ENCODE peak calls at places on chromosomes 7 and 10, in eight cellular contexts. One of them, this sample, is unnamed.

GRCh38 chr7:100676501-100677306 is 3.2 kb downstream of the GNB2 start:
- DNase-seq in M059J: no peak
- DNase-seq in HFF-Myc: no peak
- DNase-seq in GM19239: peak; percentile 4
- DNase-seq in fibroblast of gingiva: no peak
- DNase-seq in stimulated activated CD8-positive, alpha-beta memory T cell treated with anti-CD3 and anti-CD28 coated beads, Interleukin-15, amount 100 ng/mL, for 1 hour: no peak
- DNase-seq in HEK293T: no peak
- DNase-seq in SJCRH30: no peak
- DNase-seq in this sample: no peak

GRCh38 chr7:22447759-22448158 is 52.2 kb downstream of the STEAP1B start:
- DNase-seq in M059J: no peak
- DNase-seq in HFF-Myc: no peak
- DNase-seq in GM19239: peak; percentile 21
- DNase-seq in fibroblast of gingiva: no peak
- DNase-seq in stimulated activated CD8-positive, alpha-beta memory T cell treated with anti-CD3 and anti-CD28 coated beads, Interleukin-15, amount 100 ng/mL, for 1 hour: no peak
- DNase-seq in HEK293T: no peak
- DNase-seq in SJCRH30: no peak
- DNase-seq in this sample: no peak

GRCh38 chr10:52525761-52526160 is 211.7 kb downstream of the DKK1 start:
- DNase-seq in M059J: peak; percentile 37
- DNase-seq in HFF-Myc: no peak
- DNase-seq in GM19239: no peak
- DNase-seq in fibroblast of gingiva: peak; percentile 65
- DNase-seq in stimulated activated CD8-positive, alpha-beta memory T cell treated with anti-CD3 and anti-CD28 coated beads, Interleukin-15, amount 100 ng/mL, for 1 hour: no peak
- DNase-seq in HEK293T: no peak
- DNase-seq in SJCRH30: no peak
- DNase-seq in this sample: peak; percentile 75

GRCh38 chr10:118572286-118573041 is 23.0 kb downstream of the PRLHR start:
- DNase-seq in M059J: no peak
- DNase-seq in HFF-Myc: no peak
- DNase-seq in GM19239: no peak
- DNase-seq in fibroblast of gingiva: no peak
- DNase-seq in stimulated activated CD8-positive, alpha-beta memory T cell treated with anti-CD3 and anti-CD28 coated beads, Interleukin-15, amount 100 ng/mL, for 1 hour: no peak
- DNase-seq in HEK293T: no peak
- DNase-seq in SJCRH30: no peak
- DNase-seq in this sample: no peak

GRCh38 chr10:47380341-47381215 is 3.5 kb downstream of the ZNF488 start:
- DNase-seq in M059J: no peak
- DNase-seq in HFF-Myc: no peak
- DNase-seq in GM19239: no peak
- DNase-seq in fibroblast of gingiva: no peak
- DNase-seq in stimulated activated CD8-positive, alpha-beta memory T cell treated with anti-CD3 and anti-CD28 coated beads, Interleukin-15, amount 100 ng/mL, for 1 hour: no peak
- DNase-seq in HEK293T: no peak
- DNase-seq in SJCRH30: no peak
- DNase-seq in this sample: no peak

GRCh38 chr7:3979956-3980643 is 679.0 kb downstream of the SDK1 start:
- DNase-seq in M059J: no peak
- DNase-seq in HFF-Myc: no peak
- DNase-seq in GM19239: no peak
- DNase-seq in fibroblast of gingiva: no peak
- DNase-seq in stimulated activated CD8-positive, alpha-beta memory T cell treated with anti-CD3 and anti-CD28 coated beads, Interleukin-15, amount 100 ng/mL, for 1 hour: no peak
- DNase-seq in HEK293T: no peak
- DNase-seq in SJCRH30: no peak
- DNase-seq in this sample: peak; percentile 7

GRCh38 chr10:69468771-69469129 is 17.5 kb downstream of the TSPAN15 start:
- DNase-seq in M059J: peak; percentile 58
- DNase-seq in HFF-Myc: no peak
- DNase-seq in GM19239: no peak
- DNase-seq in fibroblast of gingiva: no peak
- DNase-seq in stimulated activated CD8-positive, alpha-beta memory T cell treated with anti-CD3 and anti-CD28 coated beads, Interleukin-15, amount 100 ng/mL, for 1 hour: no peak
- DNase-seq in HEK293T: no peak
- DNase-seq in SJCRH30: peak; percentile 31
- DNase-seq in this sample: no peak

GRCh38 chr10:17212802-17213204 is 11.3 kb upstream of the TRDMT1 start:
- DNase-seq in M059J: peak; percentile 32
- DNase-seq in HFF-Myc: no peak
- DNase-seq in GM19239: no peak
- DNase-seq in fibroblast of gingiva: no peak
- DNase-seq in stimulated activated CD8-positive, alpha-beta memory T cell treated with anti-CD3 and anti-CD28 coated beads, Interleukin-15, amount 100 ng/mL, for 1 hour: no peak
- DNase-seq in HEK293T: no peak
- DNase-seq in SJCRH30: no peak
- DNase-seq in this sample: no peak

GRCh38 chr7:14579971-14580370 is 322.6 kb downstream of the DGKB start:
- DNase-seq in M059J: no peak
- DNase-seq in HFF-Myc: no peak
- DNase-seq in GM19239: no peak
- DNase-seq in fibroblast of gingiva: no peak
- DNase-seq in stimulated activated CD8-positive, alpha-beta memory T cell treated with anti-CD3 and anti-CD28 coated beads, Interleukin-15, amount 100 ng/mL, for 1 hour: no peak
- DNase-seq in HEK293T: no peak
- DNase-seq in SJCRH30: no peak
- DNase-seq in this sample: no peak

GRCh38 chr7:126790763-126791162 is 462.0 kb downstream of the GRM8 start:
- DNase-seq in M059J: no peak
- DNase-seq in HFF-Myc: no peak
- DNase-seq in GM19239: no peak
- DNase-seq in fibroblast of gingiva: no peak
- DNase-seq in stimulated activated CD8-positive, alpha-beta memory T cell treated with anti-CD3 and anti-CD28 coated beads, Interleukin-15, amount 100 ng/mL, for 1 hour: no peak
- DNase-seq in HEK293T: no peak
- DNase-seq in SJCRH30: no peak
- DNase-seq in this sample: peak; percentile 42

GRCh38 chr10:132616170-132616994 is 78.8 kb downstream of the INPP5A start:
- DNase-seq in M059J: no peak
- DNase-seq in HFF-Myc: no peak
- DNase-seq in GM19239: no peak
- DNase-seq in fibroblast of gingiva: no peak
- DNase-seq in stimulated activated CD8-positive, alpha-beta memory T cell treated with anti-CD3 and anti-CD28 coated beads, Interleukin-15, amount 100 ng/mL, for 1 hour: no peak
- DNase-seq in HEK293T: no peak
- DNase-seq in SJCRH30: no peak
- DNase-seq in this sample: no peak

GRCh38 chr7:94507462-94507861 is 2.1 kb upstream of the CASD1 start:
- DNase-seq in M059J: no peak
- DNase-seq in HFF-Myc: no peak
- DNase-seq in GM19239: no peak
- DNase-seq in fibroblast of gingiva: no peak
- DNase-seq in stimulated activated CD8-positive, alpha-beta memory T cell treated with anti-CD3 and anti-CD28 coated beads, Interleukin-15, amount 100 ng/mL, for 1 hour: no peak
- DNase-seq in HEK293T: no peak
- DNase-seq in SJCRH30: no peak
- DNase-seq in this sample: no peak

GRCh38 chr10:100008708-100009282 is 952 bp downstream of the DNMBP start:
- DNase-seq in M059J: peak; percentile 30
- DNase-seq in HFF-Myc: no peak
- DNase-seq in GM19239: no peak
- DNase-seq in fibroblast of gingiva: no peak
- DNase-seq in stimulated activated CD8-positive, alpha-beta memory T cell treated with anti-CD3 and anti-CD28 coated beads, Interleukin-15, amount 100 ng/mL, for 1 hour: no peak
- DNase-seq in HEK293T: no peak
- DNase-seq in SJCRH30: no peak
- DNase-seq in this sample: peak; percentile 45

GRCh38 chr7:32890553-32891045 is 961 bp downstream of the KBTBD2 start:
- DNase-seq in M059J: peak; percentile 70
- DNase-seq in HFF-Myc: no peak
- DNase-seq in GM19239: peak; percentile 35
- DNase-seq in fibroblast of gingiva: peak; percentile 75
- DNase-seq in stimulated activated CD8-positive, alpha-beta memory T cell treated with anti-CD3 and anti-CD28 coated beads, Interleukin-15, amount 100 ng/mL, for 1 hour: no peak
- DNase-seq in HEK293T: peak; percentile 37
- DNase-seq in SJCRH30: peak; percentile 17
- DNase-seq in this sample: peak; percentile 80

This sample was measured in ELR.